ENCODE peak calls at places on chromosomes 7 and 10, in nine cellular contexts. One of them, this sample, is unnamed.

GRCh38 chr10:59304521-59305097 is 57.7 kb downstream of the FAM13C start:
- DNase-seq in naive B cell: no peak
- DNase-seq in skeletal muscle cell: no peak
- DNase-seq in NB4: no peak
- DNase-seq in Caco-2: no peak
- DNase-seq in activated CD4-positive, CD25-positive, alpha-beta regulatory T cell: no peak
- DNase-seq in prostate gland: no peak
- DNase-seq in RWPE1: no peak
- DNase-seq in right lobe of liver: no peak
- DNase-seq in this sample: no peak

GRCh38 chr7:114939484-114940097 is 17.7 kb downstream of the MDFIC start:
- DNase-seq in naive B cell: no peak
- DNase-seq in skeletal muscle cell: no peak
- DNase-seq in NB4: no peak
- DNase-seq in Caco-2: no peak
- DNase-seq in activated CD4-positive, CD25-positive, alpha-beta regulatory T cell: no peak
- DNase-seq in prostate gland: no peak
- DNase-seq in RWPE1: no peak
- DNase-seq in right lobe of liver: no peak
- DNase-seq in this sample: no peak

GRCh38 chr7:158650821-158651225 is 53.8 kb downstream of the NCAPG2 start:
- DNase-seq in naive B cell: no peak
- DNase-seq in skeletal muscle cell: peak; percentile 88
- DNase-seq in NB4: no peak
- DNase-seq in Caco-2: no peak
- DNase-seq in activated CD4-positive, CD25-positive, alpha-beta regulatory T cell: no peak
- DNase-seq in prostate gland: no peak
- DNase-seq in RWPE1: peak; percentile 8
- DNase-seq in right lobe of liver: no peak
- DNase-seq in this sample: no peak

GRCh38 chr7:17099083-17099973 is 199.1 kb upstream of the AHR start:
- DNase-seq in naive B cell: no peak
- DNase-seq in skeletal muscle cell: peak; percentile 74
- DNase-seq in NB4: peak; percentile 14
- DNase-seq in Caco-2: peak; percentile 42
- DNase-seq in activated CD4-positive, CD25-positive, alpha-beta regulatory T cell: no peak
- DNase-seq in prostate gland: peak; percentile 84
- DNase-seq in RWPE1: peak; percentile 91
- DNase-seq in right lobe of liver: peak; percentile 68
- DNase-seq in this sample: peak; percentile 16

GRCh38 chr10:119409906-119410305 is 132.6 kb downstream of the RGS10 start:
- DNase-seq in naive B cell: no peak
- DNase-seq in skeletal muscle cell: peak; percentile 76
- DNase-seq in NB4: no peak
- DNase-seq in Caco-2: no peak
- DNase-seq in activated CD4-positive, CD25-positive, alpha-beta regulatory T cell: no peak
- DNase-seq in prostate gland: no peak
- DNase-seq in RWPE1: no peak
- DNase-seq in right lobe of liver: peak; percentile 78
- DNase-seq in this sample: no peak

GRCh38 chr7:65269150-65269856 is 104.4 kb upstream of the ZNF92 start:
- DNase-seq in naive B cell: peak; percentile 28
- DNase-seq in skeletal muscle cell: no peak
- DNase-seq in NB4: peak; percentile 93
- DNase-seq in Caco-2: no peak
- DNase-seq in activated CD4-positive, CD25-positive, alpha-beta regulatory T cell: no peak
- DNase-seq in prostate gland: no peak
- DNase-seq in RWPE1: peak; percentile 86
- DNase-seq in right lobe of liver: no peak
- DNase-seq in this sample: peak; percentile 79

GRCh38 chr7:142321391-142321790 is 63.5 kb upstream of the PRSS58 start:
- DNase-seq in naive B cell: no peak
- DNase-seq in skeletal muscle cell: no peak
- DNase-seq in NB4: no peak
- DNase-seq in Caco-2: no peak
- DNase-seq in activated CD4-positive, CD25-positive, alpha-beta regulatory T cell: no peak
- DNase-seq in prostate gland: no peak
- DNase-seq in RWPE1: no peak
- DNase-seq in right lobe of liver: no peak
- DNase-seq in this sample: no peak

GRCh38 chr7:150801242-150801945 is 825 bp downstream of the TMEM176A start:
- DNase-seq in naive B cell: no peak
- DNase-seq in skeletal muscle cell: no peak
- DNase-seq in NB4: no peak
- DNase-seq in Caco-2: no peak
- DNase-seq in activated CD4-positive, CD25-positive, alpha-beta regulatory T cell: no peak
- DNase-seq in prostate gland: no peak
- DNase-seq in RWPE1: no peak
- DNase-seq in right lobe of liver: no peak
- DNase-seq in this sample: no peak

GRCh38 chr7:28347462-28347861 is 64.9 kb upstream of the CREB5 start:
- DNase-seq in naive B cell: no peak
- DNase-seq in skeletal muscle cell: peak; percentile 42
- DNase-seq in NB4: no peak
- DNase-seq in Caco-2: no peak
- DNase-seq in activated CD4-positive, CD25-positive, alpha-beta regulatory T cell: no peak
- DNase-seq in prostate gland: no peak
- DNase-seq in RWPE1: peak; percentile 8
- DNase-seq in right lobe of liver: no peak
- DNase-seq in this sample: no peak